ENCODE peak calls at places on chromosomes 12 and 14, in nine cellular contexts. One of them, this sample, is unnamed.

GRCh38 chr12:10012630-10013330 is 2.4 kb downstream of the CLEC12B start:
- DNase-seq in endothelial cell of umbilical vein: no peak
- DNase-seq in IMR-90: no peak
- DNase-seq in tibial nerve: no peak
- DNase-seq in adrenal gland: no peak
- DNase-seq in A549: no peak
- DNase-seq in thyroid gland: no peak
- DNase-seq in sigmoid colon: no peak
- DNase-seq in HCT116: no peak
- DNase-seq in this sample: no peak

GRCh38 chr12:131873293-131873692 is 21.1 kb upstream of the ULK1 start:
- DNase-seq in thyroid gland: no peak
- DNase-seq in tibial nerve: no peak
- DNase-seq in endothelial cell of umbilical vein: no peak
- DNase-seq in IMR-90: no peak
- DNase-seq in A549: no peak
- DNase-seq in adrenal gland: no peak
- DNase-seq in HCT116: no peak
- DNase-seq in sigmoid colon: no peak
- DNase-seq in this sample: no peak

GRCh38 chr12:4579305-4580097 is 17.5 kb downstream of the DYRK4 start:
- DNase-seq in adrenal gland: peak; percentile 29
- DNase-seq in A549: peak; percentile 8
- DNase-seq in sigmoid colon: no peak
- DNase-seq in tibial nerve: no peak
- DNase-seq in HCT116: no peak
- DNase-seq in IMR-90: peak; percentile 13
- DNase-seq in endothelial cell of umbilical vein: peak; percentile 26
- DNase-seq in thyroid gland: peak; percentile 65
- DNase-seq in this sample: no peak

GRCh38 chr14:85444685-85445084 is 85.3 kb upstream of the FLRT2 start:
- DNase-seq in endothelial cell of umbilical vein: no peak
- DNase-seq in HCT116: no peak
- DNase-seq in sigmoid colon: no peak
- DNase-seq in A549: no peak
- DNase-seq in tibial nerve: no peak
- DNase-seq in IMR-90: peak; percentile 25
- DNase-seq in thyroid gland: peak; percentile 77
- DNase-seq in adrenal gland: no peak
- DNase-seq in this sample: no peak

GRCh38 chr12:102913453-102914226 is 3.4 kb downstream of the PAH start:
- DNase-seq in HCT116: no peak
- DNase-seq in endothelial cell of umbilical vein: no peak
- DNase-seq in tibial nerve: no peak
- DNase-seq in A549: no peak
- DNase-seq in sigmoid colon: no peak
- DNase-seq in thyroid gland: no peak
- DNase-seq in IMR-90: no peak
- DNase-seq in adrenal gland: no peak
- DNase-seq in this sample: no peak

GRCh38 chr14:30468354-30468753 is 90.6 kb upstream of the G2E3 start:
- DNase-seq in IMR-90: no peak
- DNase-seq in thyroid gland: no peak
- DNase-seq in endothelial cell of umbilical vein: no peak
- DNase-seq in adrenal gland: no peak
- DNase-seq in A549: no peak
- DNase-seq in tibial nerve: no peak
- DNase-seq in sigmoid colon: no peak
- DNase-seq in HCT116: no peak
- DNase-seq in this sample: no peak

GRCh38 chr14:99234982-99235491 is 37.0 kb downstream of the BCL11B start:
- DNase-seq in tibial nerve: no peak
- DNase-seq in HCT116: peak; percentile 27
- DNase-seq in thyroid gland: no peak
- DNase-seq in A549: no peak
- DNase-seq in adrenal gland: no peak
- DNase-seq in IMR-90: no peak
- DNase-seq in endothelial cell of umbilical vein: no peak
- DNase-seq in sigmoid colon: no peak
- DNase-seq in this sample: no peak

GRCh38 chr12:52311282-52311643 is 9.9 kb downstream of the KRT83 start:
- DNase-seq in adrenal gland: no peak
- DNase-seq in tibial nerve: no peak
- DNase-seq in endothelial cell of umbilical vein: no peak
- DNase-seq in thyroid gland: no peak
- DNase-seq in IMR-90: no peak
- DNase-seq in A549: no peak
- DNase-seq in HCT116: no peak
- DNase-seq in sigmoid colon: no peak
- DNase-seq in this sample: no peak

GRCh38 chr12:68977909-68978610 is 45.1 kb upstream of the CPM start:
- DNase-seq in HCT116: no peak
- DNase-seq in tibial nerve: no peak
- DNase-seq in thyroid gland: no peak
- DNase-seq in adrenal gland: no peak
- DNase-seq in endothelial cell of umbilical vein: no peak
- DNase-seq in sigmoid colon: no peak
- DNase-seq in IMR-90: no peak
- DNase-seq in A549: no peak
- DNase-seq in this sample: no peak

GRCh38 chr12:68980476-68981212 is 47.7 kb upstream of the CPM start:
- DNase-seq in thyroid gland: no peak
- DNase-seq in endothelial cell of umbilical vein: no peak
- DNase-seq in HCT116: no peak
- DNase-seq in sigmoid colon: peak; percentile 69
- DNase-seq in tibial nerve: no peak
- DNase-seq in IMR-90: no peak
- DNase-seq in A549: no peak
- DNase-seq in adrenal gland: no peak
- DNase-seq in this sample: no peak

GRCh38 chr12:68976304-68976915 is 43.4 kb upstream of the CPM start:
- DNase-seq in tibial nerve: no peak
- DNase-seq in endothelial cell of umbilical vein: no peak
- DNase-seq in thyroid gland: no peak
- DNase-seq in IMR-90: no peak
- DNase-seq in adrenal gland: no peak
- DNase-seq in sigmoid colon: no peak
- DNase-seq in HCT116: no peak
- DNase-seq in A549: no peak
- DNase-seq in this sample: no peak

GRCh38 chr12:68977335-68977734 is 44.4 kb upstream of the CPM start:
- DNase-seq in thyroid gland: no peak
- DNase-seq in IMR-90: no peak
- DNase-seq in tibial nerve: no peak
- DNase-seq in endothelial cell of umbilical vein: no peak
- DNase-seq in adrenal gland: no peak
- DNase-seq in sigmoid colon: no peak
- DNase-seq in A549: no peak
- DNase-seq in HCT116: no peak
- DNase-seq in this sample: no peak

GRCh38 chr12:68978678-68979077 is 45.7 kb upstream of the CPM start:
- DNase-seq in A549: no peak
- DNase-seq in tibial nerve: no peak
- DNase-seq in adrenal gland: no peak
- DNase-seq in sigmoid colon: no peak
- DNase-seq in endothelial cell of umbilical vein: no peak
- DNase-seq in HCT116: no peak
- DNase-seq in thyroid gland: no peak
- DNase-seq in IMR-90: no peak
- DNase-seq in this sample: no peak
- H3K27ac ChIP-seq in A549: no peak overlapping the region
- H3K27ac ChIP-seq in tibial nerve: peak overlapping the region; percentile 48
- H3K27ac ChIP-seq in adrenal gland: no peak overlapping the region
- H3K27ac ChIP-seq in sigmoid colon: no peak overlapping the region
- H3K27ac ChIP-seq in endothelial cell of umbilical vein: no peak overlapping the region
- H3K27ac ChIP-seq in HCT116: no peak overlapping the region
- H3K27ac ChIP-seq in thyroid gland: no peak overlapping the region
- H3K27ac ChIP-seq in IMR-90: no peak overlapping the region
- H3K27ac ChIP-seq in this sample: no peak overlapping the region

DNA sequence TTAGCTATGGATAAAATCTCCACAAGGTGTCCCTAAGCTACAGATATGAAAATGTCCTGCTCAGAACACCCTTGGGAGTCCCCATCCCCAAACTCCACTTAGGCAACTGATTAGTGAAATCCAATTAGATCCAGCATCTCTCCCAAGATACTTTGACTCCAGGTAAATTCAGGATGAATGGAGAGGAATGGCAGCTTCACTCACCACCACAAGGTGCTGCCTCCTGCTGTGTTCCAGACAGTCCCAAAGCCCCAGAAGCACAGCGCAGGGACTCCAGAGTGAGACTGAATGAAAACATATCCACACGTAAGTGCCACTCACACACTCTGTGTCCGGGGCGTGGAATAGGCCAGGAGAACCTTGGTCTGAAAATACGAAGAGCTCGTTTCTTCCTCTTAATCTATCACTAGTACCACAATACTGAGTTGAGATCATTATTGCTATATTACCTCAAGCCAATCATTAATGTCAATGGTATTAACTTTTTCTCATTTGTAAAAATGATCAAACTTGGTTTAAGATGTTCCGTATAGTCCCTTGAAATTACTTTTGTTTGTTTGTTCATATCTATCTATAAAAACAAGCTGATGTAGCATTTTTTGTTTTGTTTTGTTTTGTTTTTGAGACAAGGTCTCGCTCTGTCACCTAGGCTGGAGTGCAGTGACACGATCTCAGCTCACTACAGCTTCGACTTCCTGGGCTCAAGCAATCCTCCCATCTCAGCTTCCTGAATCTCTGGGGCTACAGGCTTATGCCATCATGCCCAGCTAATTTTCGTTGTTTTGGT is 70.0 kb upstream of the BICD1 start:
- DNase-seq in A549: peak; percentile 22
- DNase-seq in thyroid gland: peak; percentile 15
- DNase-seq in tibial nerve: no peak
- DNase-seq in endothelial cell of umbilical vein: no peak
- DNase-seq in adrenal gland: no peak
- DNase-seq in sigmoid colon: no peak
- DNase-seq in IMR-90: no peak
- DNase-seq in HCT116: no peak
- DNase-seq in this sample: no peak
- TF ChIP-seq CTCF in A549: peak; percentile 15
- TF ChIP-seq CTCF in thyroid gland: no peak
- TF ChIP-seq CTCF in tibial nerve: no peak
- TF ChIP-seq CTCF in endothelial cell of umbilical vein: no peak
- TF ChIP-seq CTCF in adrenal gland: no peak
- TF ChIP-seq CTCF in sigmoid colon: no peak
- TF ChIP-seq CTCF in IMR-90: no peak
- TF ChIP-seq CTCF in HCT116: peak; percentile 12
- TF ChIP-seq CTCF in this sample: no peak

GRCh38 chr12:15600223-15600935 is 188.8 kb downstream of the EPS8 start:
- DNase-seq in HCT116: no peak
- DNase-seq in sigmoid colon: no peak
- DNase-seq in endothelial cell of umbilical vein: no peak
- DNase-seq in A549: no peak
- DNase-seq in thyroid gland: no peak
- DNase-seq in IMR-90: no peak
- DNase-seq in tibial nerve: no peak
- DNase-seq in adrenal gland: no peak
- DNase-seq in this sample: no peak

GRCh38 chr12:15603461-15604085 is 185.6 kb downstream of the EPS8 start:
- DNase-seq in tibial nerve: no peak
- DNase-seq in IMR-90: peak; percentile 10
- DNase-seq in HCT116: no peak
- DNase-seq in sigmoid colon: no peak
- DNase-seq in A549: no peak
- DNase-seq in endothelial cell of umbilical vein: no peak
- DNase-seq in adrenal gland: no peak
- DNase-seq in thyroid gland: no peak
- DNase-seq in this sample: no peak

GRCh38 chr12:15601210-15601800 is 187.9 kb downstream of the EPS8 start:
- DNase-seq in adrenal gland: no peak
- DNase-seq in thyroid gland: no peak
- DNase-seq in tibial nerve: no peak
- DNase-seq in endothelial cell of umbilical vein: no peak
- DNase-seq in A549: peak; percentile 62
- DNase-seq in HCT116: no peak
- DNase-seq in IMR-90: peak; percentile 92
- DNase-seq in sigmoid colon: no peak
- DNase-seq in this sample: no peak

GRCh38 chr12:15599266-15600037 is 189.7 kb downstream of the EPS8 start:
- DNase-seq in IMR-90: peak; percentile 81
- DNase-seq in sigmoid colon: no peak
- DNase-seq in tibial nerve: peak; percentile 36
- DNase-seq in HCT116: no peak
- DNase-seq in A549: no peak
- DNase-seq in thyroid gland: peak; percentile 78
- DNase-seq in adrenal gland: no peak
- DNase-seq in endothelial cell of umbilical vein: peak; percentile 87
- DNase-seq in this sample: no peak

DNA sequence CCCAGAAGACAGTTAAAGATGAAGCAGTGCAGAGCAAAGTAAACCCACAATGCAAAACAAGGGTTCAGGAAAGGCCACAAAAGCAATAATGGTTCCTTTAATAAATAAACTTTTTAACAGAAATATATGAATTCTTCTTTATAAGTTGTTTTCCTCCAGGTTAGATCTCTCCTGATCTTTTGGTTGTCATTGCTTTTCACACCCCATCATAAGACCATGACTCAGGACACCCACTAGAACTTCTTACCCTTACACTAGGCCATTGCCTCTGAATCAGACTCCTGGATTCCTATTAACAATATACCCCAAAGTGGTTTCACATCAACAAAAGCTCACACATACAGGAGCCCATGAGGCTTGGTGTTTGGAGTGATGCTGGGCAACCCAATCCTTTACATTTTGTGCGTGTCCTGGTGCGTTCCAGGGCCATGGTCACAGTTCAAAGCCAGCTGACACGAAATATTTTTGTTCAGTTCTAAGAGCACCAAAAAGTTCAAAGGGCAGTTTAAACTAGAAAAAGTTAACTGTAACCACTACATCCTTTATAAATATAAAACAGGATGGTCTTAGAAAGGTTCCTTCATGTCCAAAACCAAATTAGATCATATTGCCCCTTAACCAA is 187.0 kb downstream of the EPS8 start:
- DNase-seq in endothelial cell of umbilical vein: no peak
- DNase-seq in IMR-90: peak; percentile 31
- DNase-seq in HCT116: no peak
- DNase-seq in A549: no peak
- DNase-seq in adrenal gland: no peak
- DNase-seq in tibial nerve: no peak
- DNase-seq in thyroid gland: no peak
- DNase-seq in sigmoid colon: no peak
- DNase-seq in this sample: no peak
- TF ChIP-seq POLR2A in endothelial cell of umbilical vein: no peak
- TF ChIP-seq POLR2A in IMR-90: no peak
- TF ChIP-seq POLR2A in HCT116: no peak
- TF ChIP-seq POLR2A in A549: no peak
- TF ChIP-seq POLR2A in adrenal gland: no peak
- TF ChIP-seq POLR2A in tibial nerve: no peak
- TF ChIP-seq POLR2A in thyroid gland: no peak
- TF ChIP-seq POLR2A in sigmoid colon: no peak
- TF ChIP-seq POLR2A in this sample: no peak

DNA sequence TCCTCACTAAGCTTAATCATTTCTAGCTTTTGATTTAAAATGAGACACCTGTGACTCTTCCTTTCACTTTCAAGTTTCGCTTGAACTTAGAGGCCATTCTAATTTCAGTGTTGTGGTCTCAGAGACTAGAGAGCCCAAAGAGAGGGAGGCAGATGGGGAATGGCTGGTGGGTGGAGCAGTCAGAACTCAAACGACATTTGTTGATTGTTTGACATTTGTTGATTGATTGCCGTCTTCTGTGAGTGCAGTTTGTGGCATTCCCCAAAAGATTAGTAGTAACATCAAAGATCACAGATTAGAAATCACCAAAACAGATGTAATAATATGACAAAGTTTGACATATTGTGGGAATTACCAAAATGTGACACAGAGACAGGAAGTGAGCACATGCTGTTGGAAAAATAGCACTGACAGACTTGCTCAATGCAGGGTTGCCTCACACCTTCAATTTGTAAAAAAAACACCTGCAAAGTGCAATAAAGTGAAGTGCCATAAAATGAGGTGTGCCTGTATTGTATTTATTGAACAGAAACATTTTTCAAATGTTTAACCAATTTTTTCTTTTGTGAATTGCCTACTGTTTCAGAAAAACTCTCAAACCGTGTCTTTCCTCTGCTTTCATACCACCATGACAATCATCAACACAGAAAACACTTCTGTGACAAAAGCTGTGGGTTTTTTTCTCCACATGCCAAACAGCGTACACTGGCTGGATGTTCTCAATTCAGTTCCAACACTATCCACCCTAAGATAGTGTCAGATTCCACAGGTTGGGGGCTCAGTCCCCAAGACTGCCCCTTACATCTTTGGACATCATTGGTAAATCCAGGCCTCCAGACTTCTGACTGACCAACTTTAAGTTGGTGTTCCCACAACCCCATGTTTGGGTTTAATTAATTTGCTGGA is 376.3 kb upstream of the RGS6 start:
- DNase-seq in A549: no peak
- DNase-seq in IMR-90: peak; percentile 43
- DNase-seq in endothelial cell of umbilical vein: peak; percentile 16
- DNase-seq in thyroid gland: no peak
- DNase-seq in adrenal gland: no peak
- DNase-seq in HCT116: no peak
- DNase-seq in tibial nerve: no peak
- DNase-seq in sigmoid colon: no peak
- DNase-seq in this sample: no peak
- H3K27ac ChIP-seq in A549: no peak overlapping the region
- H3K27ac ChIP-seq in IMR-90: no peak overlapping the region
- H3K27ac ChIP-seq in endothelial cell of umbilical vein: no peak overlapping the region
- H3K27ac ChIP-seq in thyroid gland: no peak overlapping the region
- H3K27ac ChIP-seq in adrenal gland: no peak overlapping the region
- H3K27ac ChIP-seq in HCT116: no peak overlapping the region
- H3K27ac ChIP-seq in tibial nerve: no peak overlapping the region
- H3K27ac ChIP-seq in sigmoid colon: no peak overlapping the region
- H3K27ac ChIP-seq in this sample: no peak overlapping the region